ENCODE peak calls at places on chromosomes 13 and 19, in eight cellular contexts. E is HepG2, B is neural progenitor cell, M is fibroblast of lung, K is PC-3, I is SK-N-MC, W is endodermal cell, J is mammary epithelial cell. D is an unnamed sample.

GRCh38 chr19:13937479-13938360 is 497 bp downstream of the PODNL1 start:
- DNase-seq in B (peak; percentile 48), I (no peak), W (no peak), J (no peak), K (no peak), M (no peak), E (no peak), D (peak; percentile 67)

GRCh38 chr13:24203726-24204295 is 43.3 kb downstream of the SPATA13 start:
- DNase-seq in W (no peak), B (no peak), M (no peak), K (peak; percentile 7), I (peak; percentile 82), J (no peak), E (no peak), D (no peak)

GRCh38 chr13:95553614-95554385 is 1.3 kb downstream of the CLDN10 start:
- DNase-seq in K (peak; percentile 47), I (no peak), W (peak; percentile 77), E (no peak), B (peak; percentile 55), J (no peak), M (peak; percentile 24), D (no peak)

GRCh38 chr19:28558783-28559182 is 654.2 kb downstream of the UQCRFS1 start:
- DNase-seq in B (no peak), J (no peak), E (no peak), M (no peak), K (no peak), I (no peak), W (no peak), D (no peak)

GRCh38 chr19:31698352-31698751 is 349.1 kb upstream of the TSHZ3 start:
- DNase-seq in E (no peak), J (no peak), I (no peak), W (no peak), M (no peak), K (no peak), B (peak; percentile 58), D (no peak)

GRCh38 chr13:79534596-79534995 is 53.6 kb downstream of the NDFIP2 start:
- DNase-seq in K (no peak), W (no peak), B (no peak), J (no peak), E (no peak), I (no peak), M (no peak), D (peak; percentile 29)

GRCh38 chr13:26502826-26503225 is 54.7 kb upstream of the WASF3 start:
- DNase-seq in W (peak; percentile 65), K (peak; percentile 10), E (no peak), I (no peak), M (peak; percentile 68), B (peak; percentile 40), J (peak; percentile 72), D (peak; percentile 99)

GRCh38 chr13:86282450-86282849 is 483.2 kb upstream of the SLITRK6 start:
- DNase-seq in M (peak; percentile 13), E (no peak), W (no peak), J (no peak), B (no peak), K (peak; percentile 42), I (no peak), D (no peak)

GRCh38 chr19:16366433-16367268 is 42.0 kb downstream of the KLF2 start:
- DNase-seq in K (no peak), M (no peak), B (no peak), W (no peak), E (no peak), J (no peak), I (no peak), D (no peak)

GRCh38 chr13:110381029-110381360 is 73.9 kb downstream of the COL4A2 start:
- DNase-seq in J (no peak), E (no peak), I (no peak), M (no peak), W (no peak), K (no peak), B (no peak), D (no peak)

GRCh38 chr19:17949956-17950309 is 17.0 kb upstream of the KCNN1 start:
- DNase-seq in E (no peak), M (no peak), W (peak; percentile 86), J (no peak), I (no peak), K (peak; percentile 14), B (no peak), D (no peak)

GRCh38 chr19:29328586-29328985 is 115.6 kb upstream of the UQCRFS1 start:
- DNase-seq in K (no peak), E (no peak), I (no peak), J (no peak), M (no peak), W (no peak), B (no peak), D (no peak)

GRCh38 chr13:78382946-78383542 is 220.3 kb downstream of the POU4F1 start:
- DNase-seq in E (no peak), W (no peak), M (peak; percentile 31), K (no peak), J (no peak), B (no peak), I (peak; percentile 87), D (no peak)

GRCh38 chr13:22278336-22278929 is 607.6 kb downstream of the FGF9 start:
- DNase-seq in M (peak; percentile 65), W (peak; percentile 86), E (peak; percentile 2), K (peak; percentile 44), J (peak; percentile 1), I (peak; percentile 5), B (peak; percentile 73), D (peak; percentile 58)

GRCh38 chr19:38034153-38034835 is 127.3 kb downstream of the SIPA1L3 start:
- DNase-seq in K (no peak), I (no peak), B (no peak), W (no peak), E (no peak), J (no peak), M (no peak), D (peak; percentile 40)

GRCh38 chr13:26025771-26026170 is 26.0 kb downstream of the SHISA2 start:
- DNase-seq in I (no peak), K (no peak), J (no peak), W (no peak), E (no peak), B (no peak), M (no peak), D (no peak)

GRCh38 chr19:48715681-48716171 is 3.8 kb downstream of the MAMSTR start:
- DNase-seq in M (no peak), B (no peak), J (no peak), K (no peak), W (peak; percentile 54), E (no peak), I (no peak), D (peak; percentile 41)

GRCh38 chr13:30848332-30849027 is 57.6 kb upstream of the MEDAG start:
- DNase-seq in W (no peak), M (no peak), B (no peak), J (no peak), E (no peak), I (no peak), K (no peak), D (no peak)

GRCh38 chr13:50410921-50411712 is 395.9 kb downstream of the KCNRG start:
- DNase-seq in E (peak; percentile 22), B (no peak), M (peak; percentile 83), I (no peak), J (peak; percentile 89), K (peak; percentile 82), W (peak; percentile 65), D (peak; percentile 92)

GRCh38 chr19:30437869-30438268 is 65.7 kb downstream of the ZNF536 start:
- DNase-seq in B (peak; percentile 34), K (no peak), J (no peak), M (no peak), I (no peak), E (no peak), W (peak; percentile 59), D (no peak)

GRCh38 chr13:99205621-99206220 is 5.1 kb downstream of the UBAC2 start:
- DNase-seq in K (no peak), E (no peak), W (peak; percentile 59), B (no peak), I (no peak), M (no peak), J (no peak), D (no peak)

GRCh38 chr19:45778010-45778671 is 4.1 kb downstream of the DMPK start:
- DNase-seq in I (no peak), E (no peak), B (no peak), M (no peak), J (no peak), K (no peak), W (no peak), D (no peak)

GRCh38 chr19:45780448-45781281 is 1.6 kb downstream of the DMPK start:
- DNase-seq in I (no peak), W (no peak), B (no peak), J (no peak), M (no peak), K (no peak), E (peak; percentile 47), D (no peak)

GRCh38 chr19:45777395-45777961 is 4.8 kb downstream of the DMPK start:
- DNase-seq in M (no peak), K (no peak), B (no peak), I (no peak), J (no peak), W (no peak), E (no peak), D (no peak)

GRCh38 chr19:45780146-45780447 is 2.2 kb downstream of the DMPK start:
- DNase-seq in M (no peak), B (no peak), K (no peak), W (peak; percentile 65), E (no peak), I (no peak), J (no peak), D (no peak)

GRCh38 chr19:45779231-45780145 is 2.8 kb downstream of the DMPK start:
- DNase-seq in K (peak; percentile 86), J (peak; percentile 73), M (no peak), W (peak; percentile 100), B (peak; percentile 96), I (peak; percentile 61), E (peak; percentile 63), D (peak; percentile 69)
- H3K9ac ChIP-seq in K (no peak overlapping the region), J (no peak overlapping the region), M (no peak overlapping the region), W (no peak overlapping the region), B (no peak overlapping the region), I (peak overlapping the region; percentile 37), E (peak overlapping the region; percentile 39), D (no peak overlapping the region)

GRCh38 chr19:11538232-11539036 is at the start of gene CNN1:
- DNase-seq in K (no peak), W (peak; percentile 93), M (peak; percentile 39), I (no peak), B (peak; percentile 72), J (no peak), E (peak; percentile 29), D (peak; percentile 77)
- H3K36me3 ChIP-seq in K (no peaks in the 10 kb centered on the region), W (peaks cover 11% of the 10 kb centered on the region), M (no peaks in the 10 kb centered on the region), I (no peaks in the 10 kb centered on the region), B (no peaks in the 10 kb centered on the region), J (no peaks in the 10 kb centered on the region), E (no peaks in the 10 kb centered on the region), D (no peaks in the 10 kb centered on the region)

GRCh38 chr13:108213946-108214345 is 1.4 kb downstream of the LIG4 start:
- DNase-seq in W (no peak), E (no peak), K (peak; percentile 49), M (peak; percentile 20), J (peak; percentile 40), B (peak; percentile 13), I (no peak), D (peak; percentile 77)
- H3K27ac ChIP-seq in W (no peak overlapping the region), E (no peak overlapping the region), K (no peak overlapping the region), M (peak overlapping the region; percentile 36), J (peak overlapping the region; percentile 40), B (no peak overlapping the region), I (no peak overlapping the region), D (peak overlapping the region; percentile 31)

DNA sequence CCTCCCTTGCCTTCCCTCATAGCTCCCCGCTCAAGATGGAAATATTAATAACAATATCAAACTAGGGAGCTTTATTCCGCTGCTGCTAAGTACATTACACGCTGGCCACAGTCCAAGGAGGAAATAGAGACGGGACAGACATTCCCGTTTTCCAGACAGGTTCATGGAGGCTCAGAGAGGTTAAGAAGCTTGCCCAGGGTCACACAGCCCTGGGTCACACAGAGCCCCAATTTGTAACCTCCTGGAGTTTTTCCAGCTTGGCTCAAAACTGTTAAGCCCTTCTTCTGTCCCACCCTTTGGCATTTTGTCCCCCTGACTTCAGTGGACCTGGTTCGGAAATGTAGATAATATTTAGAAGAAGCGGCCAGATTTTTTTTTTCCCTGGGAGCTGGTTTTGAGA is 2.0 kb downstream of the BICRA start:
- DNase-seq in J (no peak), B (no peak), M (peak; percentile 26), E (no peak), I (no peak), K (no peak), W (no peak), D (peak; percentile 37)
- H3K9ac ChIP-seq in J (no peak overlapping the region), B (no peak overlapping the region), M (no peak overlapping the region), E (peak overlapping the region; percentile 75), I (peak overlapping the region; percentile 41), K (no peak overlapping the region), W (no peak overlapping the region), D (peak overlapping the region; percentile 100)